ENCODE peak calls at places on chromosomes 13 and 19, in five cellular contexts. O is WTC11, Y is HepG2, C is GM12878, G is K562. R is an unnamed sample.

GRCh38 chr13:72198967-72199601 is 332.1 kb upstream of the DACH1 start:
- DNase-seq in O (no peak), Y (peak), C (no peak), G (no peak), R (no peak)

GRCh38 chr13:76229281-76229680 is 593.2 kb downstream of the LMO7 start:
- DNase-seq in O (no peak), Y (no peak), C (no peak), G (no peak), R (no peak)

GRCh38 chr19:29062486-29063435 is 150.2 kb downstream of the UQCRFS1 start:
- DNase-seq in O (no peak), Y (no peak), C (no peak), G (no peak), R (no peak)

GRCh38 chr19:45653634-45654033 is 14.4 kb upstream of the GIPR start:
- DNase-seq in O (no peak), Y (no peak), C (no peak), G (no peak), R (no peak)

GRCh38 chr19:21940684-21941083 is 70.1 kb downstream of the ZNF208 start:
- DNase-seq in O (no peak), Y (no peak), C (no peak), G (no peak), R (no peak)

GRCh38 chr19:55368701-55369563 is 1.3 kb downstream of the IL11 start:
- DNase-seq in O (peak), Y (no peak), C (no peak), G (peak), R (no peak)

GRCh38 chr13:74062933-74063332 is 71.3 kb downstream of the KLF12 start:
- DNase-seq in O (no peak), Y (no peak), C (peak), G (no peak), R (no peak)

GRCh38 chr13:39347926-39348901 is 254.8 kb downstream of the LHFPL6 start:
- DNase-seq in O (peak), Y (no peak), C (no peak), G (no peak), R (peak)

GRCh38 chr13:102090532-102090931 is 311.3 kb downstream of the FGF14 start:
- DNase-seq in O (no peak), Y (no peak), C (no peak), G (no peak), R (no peak)

GRCh38 chr19:35562336-35562735 is 1.1 kb downstream of the ATP4A start:
- DNase-seq in O (no peak), Y (no peak), C (no peak), G (no peak), R (no peak)

GRCh38 chr19:11921852-11922495 is 2.9 kb upstream of the ZNF700 start:
- DNase-seq in O (no peak), Y (no peak), C (no peak), G (no peak), R (no peak)

GRCh38 chr19:47066376-47067214 is 18.2 kb upstream of the TMEM160 start:
- DNase-seq in O (no peak), Y (no peak), C (no peak), G (no peak), R (no peak)

GRCh38 chr13:80342541-80343371 is 1.8 kb upstream of the SPRY2 start:
- DNase-seq in O (peak), Y (peak), C (no peak), G (peak), R (peak)

GRCh38 chr13:33775339-33776108 is 42.4 kb upstream of the RFC3 start:
- DNase-seq in O (no peak), Y (no peak), C (no peak), G (no peak), R (no peak)

GRCh38 chr13:34258646-34259386 is 440.9 kb downstream of the RFC3 start:
- DNase-seq in O (no peak), Y (no peak), C (no peak), G (no peak), R (no peak)

GRCh38 chr13:113155982-113156655 is 2.3 kb upstream of the PROZ start:
- DNase-seq in O (no peak), Y (no peak), C (no peak), G (no peak), R (no peak)

GRCh38 chr13:21625366-21625765 is 21.4 kb upstream of the MICU2 start:
- DNase-seq in O (no peak), Y (peak), C (no peak), G (no peak), R (no peak)

GRCh38 chr19:52566588-52566987 is 3.5 kb upstream of the ZNF701 start:
- DNase-seq in O (no peak), Y (no peak), C (no peak), G (no peak), R (no peak)

GRCh38 chr19:12800873-12801465 is 631 bp downstream of the PRDX2 start:
- DNase-seq in O (peak), Y (peak), C (no peak), G (peak), R (no peak)

GRCh38 chr13:94660695-94661324 is 51.5 kb downstream of the SOX21 start:
- DNase-seq in O (no peak), Y (no peak), C (no peak), G (peak), R (no peak)

GRCh38 chr13:21934309-21934708 is 263.4 kb downstream of the FGF9 start:
- DNase-seq in O (no peak), Y (no peak), C (no peak), G (no peak), R (no peak)

GRCh38 chr13:27970382-27971235 is 1.5 kb upstream of the CDX2 start:
- DNase-seq in O (no peak), Y (no peak), C (no peak), G (no peak), R (no peak)

GRCh38 chr13:99311137-99311536 is 3.9 kb upstream of the GPR183 start:
- DNase-seq in O (no peak), Y (no peak), C (no peak), G (peak), R (no peak)

GRCh38 chr13:111476197-111476596 is 155.8 kb downstream of the TEX29 start:
- DNase-seq in O (no peak), Y (no peak), C (no peak), G (no peak), R (no peak)

GRCh38 chr19:15733895-15734294 is 3.9 kb upstream of the OR10H3 start:
- DNase-seq in O (no peak), Y (no peak), C (no peak), G (no peak), R (no peak)

GRCh38 chr19:17294051-17294891 is 9.0 kb downstream of the ABHD8 start:
- DNase-seq in O (peak), Y (no peak), C (no peak), G (peak), R (peak)

GRCh38 chr13:41995946-41996345 is 35.0 kb upstream of the VWA8 start:
- DNase-seq in O (no peak), Y (peak), C (no peak), G (peak), R (no peak)
- TF ChIP-seq ATF2 in O (no peak), Y (no peak), C (no peak), G (no peak), R (no peak)

DNA sequence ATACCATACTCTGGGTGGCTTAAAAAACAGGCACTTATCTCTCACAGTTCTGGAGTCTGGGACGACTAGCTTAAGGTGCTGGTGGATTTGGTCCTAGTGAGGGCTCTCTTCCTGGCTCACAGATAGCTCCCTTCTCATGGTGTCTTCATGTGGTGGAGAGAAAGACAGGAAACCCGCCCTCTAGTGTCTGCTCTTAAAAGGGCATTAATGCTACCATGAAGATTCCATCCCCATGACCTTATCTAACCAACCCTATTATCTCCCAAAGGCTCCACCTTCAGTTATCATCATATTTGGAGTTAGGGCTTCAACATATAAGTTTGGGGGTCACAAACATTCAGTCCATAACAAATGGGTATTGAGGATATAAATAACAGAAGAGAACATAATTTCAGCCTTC is 139.4 kb downstream of the HS6ST3 start:
- DNase-seq in O (no peak), Y (peak), C (no peak), G (peak), R (no peak)
- TF ChIP-seq ATF2 in O (no peak), Y (no peak), C (no peak), G (no peak), R (no peak)

DNA sequence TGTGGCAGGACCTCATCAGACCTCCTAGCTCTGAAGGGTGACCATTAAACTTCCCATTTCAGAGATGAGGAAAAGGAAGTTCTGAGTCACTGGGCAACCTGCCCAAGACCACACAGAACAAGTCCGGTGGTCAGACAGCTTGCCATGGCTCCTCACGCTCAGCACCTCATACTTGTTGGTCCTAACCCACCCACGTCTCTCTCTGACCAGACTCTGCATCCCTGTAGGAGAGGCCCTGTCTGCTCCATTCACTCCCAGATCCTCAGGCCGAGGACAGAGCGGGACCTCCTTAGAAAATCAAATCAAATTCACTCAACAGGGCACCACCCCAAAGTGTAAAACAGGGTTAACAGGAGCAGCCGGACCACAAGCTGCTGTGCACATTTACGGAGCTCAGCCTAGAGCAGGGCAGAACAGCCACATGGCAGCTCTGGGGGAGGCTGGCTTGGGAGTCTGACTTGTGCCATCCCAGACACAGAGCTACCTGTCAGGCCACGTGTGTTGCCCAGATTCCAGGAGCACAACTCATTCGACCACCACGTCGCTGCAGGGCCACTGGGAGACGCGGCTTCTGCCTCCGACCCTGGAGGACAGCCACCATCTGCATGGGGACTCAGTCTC is 1.7 kb downstream of the MIER2 start:
- DNase-seq in O (no peak), Y (no peak), C (peak), G (no peak), R (no peak)
- TF ChIP-seq ATF2 in O (no peak), Y (no peak), C (no peak), G (no peak), R (no peak)

GRCh38 chr19:2695288-2695866 is 7.1 kb downstream of the GNG7 start:
- DNase-seq in O (no peak), Y (no peak), C (no peak), G (no peak), R (no peak)
- TF ChIP-seq ATF2 in O (no peak), Y (no peak), C (no peak), G (no peak), R (no peak)

R was measured in H1.